ENCODE peak calls at places on chromosomes 16 and 17, in eight cellular contexts. K is M059J; U is left ventricle myocardium inferior; W is left ventricle myocardium superior; Q is T follicular helper cell; I is pancreas; O is activated naive CD4-positive, alpha-beta T cell treated with anti-CD3 and anti-CD28 coated beads for 36 hours; R is HEK293T. V is an unnamed sample.

GRCh38 chr16:76059701-76060100 is 217.5 kb upstream of the CNTNAP4 start:
- DNase-seq in R (no peak), W (no peak), O (no peak), K (no peak), Q (no peak), U (no peak), I (no peak), V (no peak)

GRCh38 chr17:38735161-38735997 is 5.2 kb downstream of the CISD3 start:
- DNase-seq in O (peak), W (peak), U (peak), I (peak), Q (peak), K (no peak), R (peak), V (no peak)

GRCh38 chr17:71402661-71403141 is 718.1 kb upstream of the SOX9 start:
- DNase-seq in W (no peak), U (no peak), R (no peak), K (peak), I (no peak), Q (no peak), O (no peak), V (no peak)

GRCh38 chr16:4320030-4320429 is 4.2 kb downstream of the GLIS2 start:
- DNase-seq in R (no peak), Q (no peak), U (peak), I (peak), O (no peak), W (peak), K (no peak), V (no peak)

GRCh38 chr16:77657016-77657415 is 65.3 kb upstream of the NUDT7 start:
- DNase-seq in K (peak), Q (no peak), W (no peak), U (no peak), O (peak), I (no peak), R (peak), V (peak)

GRCh38 chr16:15976929-15977637 is 27.7 kb downstream of the ABCC1 start:
- DNase-seq in I (no peak), K (no peak), R (no peak), U (no peak), Q (no peak), O (no peak), W (no peak), V (peak)

GRCh38 chr17:49989518-49989880 is 5.5 kb downstream of the DLX3 start:
- DNase-seq in O (no peak), Q (no peak), U (no peak), K (no peak), W (no peak), I (no peak), R (no peak), V (no peak)

GRCh38 chr17:81405382-81406005 is 10.2 kb downstream of the BAHCC1 start:
- DNase-seq in I (no peak), Q (no peak), W (peak), O (no peak), R (no peak), K (no peak), U (peak), V (peak)

GRCh38 chr16:65125871-65126270 is 4.0 kb upstream of the CDH11 start:
- DNase-seq in I (no peak), W (no peak), U (no peak), K (peak), R (no peak), Q (no peak), O (no peak), V (peak)

GRCh38 chr17:76071497-76072148 is 694 bp downstream of the SRP68 start:
- DNase-seq in R (no peak), U (no peak), W (no peak), Q (no peak), K (no peak), I (peak), O (peak), V (no peak)

GRCh38 chr17:72222571-72222970 is 101.8 kb downstream of the SOX9 start:
- DNase-seq in I (no peak), O (no peak), W (no peak), U (no peak), R (no peak), Q (no peak), K (no peak), V (no peak)

GRCh38 chr16:71384073-71384724 is 25.7 kb downstream of the CALB2 start:
- DNase-seq in R (no peak), W (no peak), Q (no peak), K (no peak), I (no peak), O (no peak), U (no peak), V (no peak)

GRCh38 chr17:49480833-49481615 is 14.1 kb upstream of the NGFR start:
- DNase-seq in W (no peak), K (no peak), R (no peak), O (no peak), U (no peak), Q (no peak), I (no peak), V (no peak)

GRCh38 chr17:82226809-82227628 is 1.8 kb upstream of the SLC16A3 start:
- DNase-seq in U (no peak), R (no peak), K (no peak), W (no peak), Q (no peak), O (no peak), I (peak), V (no peak)

GRCh38 chr17:75571197-75571884 is 16.3 kb upstream of the MYO15B start:
- DNase-seq in I (no peak), O (no peak), W (no peak), K (peak), U (no peak), Q (no peak), R (no peak), V (no peak)

GRCh38 chr17:78417531-78417909 is 39.1 kb downstream of the PGS1 start:
- DNase-seq in I (peak), O (no peak), W (no peak), Q (no peak), K (no peak), U (no peak), R (no peak), V (no peak)

GRCh38 chr17:57401556-57402488 is 145.5 kb downstream of the MSI2 start:
- DNase-seq in R (peak), K (no peak), U (no peak), Q (no peak), I (no peak), W (no peak), O (no peak), V (no peak)

GRCh38 chr17:65115721-65116312 is 21.4 kb upstream of the RGS9 start:
- DNase-seq in Q (no peak), O (no peak), W (no peak), I (no peak), K (no peak), R (no peak), U (no peak), V (no peak)

GRCh38 chr17:57856792-57857620 is 7.2 kb upstream of the MRPS23 start:
- DNase-seq in W (no peak), U (no peak), I (no peak), O (no peak), K (no peak), R (no peak), Q (no peak), V (no peak)

GRCh38 chr17:43917348-43918025 is 10.2 kb upstream of the MPP2 start:
- DNase-seq in I (no peak), K (no peak), U (peak), Q (no peak), O (peak), R (no peak), W (peak), V (peak)

GRCh38 chr16:22098538-22099255 is 6.4 kb downstream of the VWA3A start:
- DNase-seq in W (no peak), R (peak), O (no peak), Q (no peak), U (no peak), I (no peak), K (peak), V (peak)

GRCh38 chr17:80504671-80505413 is 28.4 kb upstream of the NPTX1 start:
- DNase-seq in R (no peak), W (no peak), O (no peak), K (peak), U (no peak), I (no peak), Q (no peak), V (peak)

GRCh38 chr17:73902416-73903181 is 258.4 kb upstream of the SDK2 start:
- DNase-seq in U (no peak), Q (no peak), K (no peak), I (peak), R (no peak), O (no peak), W (peak), V (no peak)

GRCh38 chr17:44121997-44122824 is 1.2 kb downstream of the HDAC5 start:
- DNase-seq in K (no peak), I (no peak), U (no peak), R (no peak), W (no peak), O (no peak), Q (no peak), V (no peak)

GRCh38 chr17:16662936-16663335 is 9.3 kb upstream of the ZNF624 start:
- DNase-seq in W (no peak), I (no peak), K (peak), U (no peak), O (no peak), R (no peak), Q (no peak), V (no peak)

V was measured in AG10803.